ENCODE peak calls at places on chromosome 17, in four cellular contexts. D is breast epithelium, H is lower lobe of right lung, N is small intestine. V is an unnamed sample.
A peak's percentile ranks its signal among the peaks of the same experiment; 100 is the strongest.

GRCh38 chr17:5815396-5815795 is 231.1 kb upstream of the NLRP1 start:
- DNase-seq in N (no peak), H (no peak), D (no peak), V (no peak)

GRCh38 chr17:80512233-80512632 is 32.4 kb upstream of the RPTOR start:
- DNase-seq in N (no peak), H (no peak), D (no peak), V (no peak)

GRCh38 chr17:12918132-12918531 is 99.7 kb downstream of the ELAC2 start:
- DNase-seq in D (no peak), N (no peak), H (no peak), V (no peak)

GRCh38 chr17:61689610-61690180 is 98.7 kb upstream of the NACA2 start:
- DNase-seq in N (no peak), H (no peak), D (no peak), V (no peak)

GRCh38 chr17:16434662-16435061 is 19.3 kb downstream of the TRPV2 start:
- DNase-seq in D (no peak), N (no peak), H (no peak), V (no peak)

GRCh38 chr17:50270430-50271172 is 3.7 kb upstream of the TMEM92 start:
- DNase-seq in H (peak; percentile 55), N (no peak), D (peak; percentile 50), V (peak; percentile 64)

GRCh38 chr17:332023-332422 is 20.6 kb downstream of the RPH3AL start:
- DNase-seq in H (no peak), N (no peak), D (no peak), V (no peak)

GRCh38 chr17:78665952-78666920 is 89.0 kb upstream of the DNAH17 start:
- DNase-seq in H (peak; percentile 73), N (peak; percentile 39), D (no peak), V (no peak)

GRCh38 chr17:62179525-62180161 is 114.6 kb upstream of the MED13 start:
- DNase-seq in N (peak; percentile 93), H (no peak), D (no peak), V (no peak)

GRCh38 chr17:56112086-56112485 is 41.2 kb upstream of the ANKFN1 start:
- DNase-seq in N (no peak), D (no peak), H (no peak), V (no peak)

GRCh38 chr17:36928450-36929125 is 8.7 kb upstream of the LHX1 start:
- DNase-seq in N (no peak), H (no peak), D (no peak), V (no peak)

GRCh38 chr17:28033972-28034714 is 8.3 kb upstream of the NLK start:
- DNase-seq in H (no peak), D (no peak), N (no peak), V (peak; percentile 10)

GRCh38 chr17:80261159-80261894 is 675 bp downstream of the RNF213 start:
- DNase-seq in H (peak; percentile 71), N (peak; percentile 57), D (peak; percentile 67), V (peak; percentile 64)

GRCh38 chr17:82601447-82602000 is 46.7 kb downstream of the WDR45B start:
- DNase-seq in D (no peak), H (no peak), N (no peak), V (no peak)

GRCh38 chr17:63024716-63025115 is 58.7 kb downstream of the TANC2 start:
- DNase-seq in D (no peak), H (no peak), N (no peak), V (no peak)

GRCh38 chr17:29677139-29677834 is 54.6 kb upstream of the CORO6 start:
- DNase-seq in H (no peak), D (no peak), N (no peak), V (peak; percentile 82)

GRCh38 chr17:36942031-36942599 is 4.8 kb downstream of the LHX1 start:
- DNase-seq in D (no peak), N (no peak), H (no peak), V (no peak)

GRCh38 chr17:78735832-78736525 is 46.1 kb downstream of the CYTH1 start:
- DNase-seq in H (no peak), D (no peak), N (peak; percentile 94), V (no peak)

GRCh38 chr17:47087093-47087492 is 102.0 kb downstream of the CDC27 start:
- DNase-seq in N (no peak), D (no peak), H (no peak), V (no peak)

GRCh38 chr17:49637050-49637449 is 40.8 kb downstream of the SPOP start:
- DNase-seq in H (no peak), D (no peak), N (no peak), V (no peak)

GRCh38 chr17:28405632-28406477 is at the start of gene SLC46A1:
- DNase-seq in H (peak; percentile 83), D (no peak), N (peak; percentile 82), V (no peak)

GRCh38 chr17:17112628-17113200 is 70.5 kb downstream of the MPRIP start:
- DNase-seq in N (no peak), H (no peak), D (no peak), V (no peak)

GRCh38 chr17:16313159-16314090 is 39.8 kb downstream of the CENPV start:
- DNase-seq in N (peak; percentile 92), H (no peak), D (no peak), V (no peak)

GRCh38 chr17:62819511-62820221 is 11.6 kb upstream of the MARCHF10 start:
- DNase-seq in D (peak; percentile 74), N (no peak), H (peak; percentile 83), V (peak; percentile 65)

GRCh38 chr17:74569392-74570003 is 2.2 kb upstream of the CD300H start:
- DNase-seq in H (peak; percentile 73), D (no peak), N (no peak), V (peak; percentile 23)

GRCh38 chr17:39848600-39848999 is 15.5 kb downstream of the IKZF3 start:
- DNase-seq in D (no peak), N (no peak), H (no peak), V (no peak)
- H3K4me1 ChIP-seq in D (no peaks in the 10 kb centered on the region), N (no peaks in the 10 kb centered on the region), H (no peaks in the 10 kb centered on the region), V (no peaks in the 10 kb centered on the region)

GRCh38 chr17:72121164-72122001 is 563 bp downstream of the SOX9 start:
- DNase-seq in D (no peak), H (peak; percentile 61), N (peak; percentile 38), V (no peak)
- H3K4me3 ChIP-seq in D (peak overlapping the region; percentile 53), H (peak overlapping the region; percentile 59), N (peak overlapping the region; percentile 59), V (peak overlapping the region; percentile 68)

DNA sequence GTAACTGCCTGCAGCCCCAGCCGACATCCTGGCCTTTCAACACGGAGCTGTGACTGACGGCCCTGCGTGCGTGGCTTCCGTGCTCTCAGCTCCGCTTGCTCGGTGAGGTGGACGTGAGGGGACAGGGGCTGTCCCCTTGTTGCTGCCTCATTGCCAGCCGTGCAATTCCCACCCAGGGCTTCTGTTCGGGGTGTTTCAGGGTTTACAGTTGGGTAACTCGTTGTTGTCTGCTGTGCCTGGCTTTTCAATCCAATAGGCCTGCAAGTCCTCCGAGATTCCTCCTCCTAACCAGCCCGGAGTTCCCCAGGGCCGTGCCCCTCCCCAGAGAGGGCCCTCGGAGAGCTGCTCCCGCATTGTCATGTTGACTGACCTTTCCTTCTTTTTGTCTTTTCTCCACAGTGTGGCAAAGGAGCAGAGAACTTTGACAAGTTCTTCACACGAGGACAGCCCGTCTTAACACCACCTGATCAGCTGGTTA is 31.4 kb upstream of the CACNG5 start:
- DNase-seq in N (no peak), D (no peak), H (no peak), V (no peak)
- H3K4me1 ChIP-seq in N (no peaks in the 10 kb centered on the region), D (no peaks in the 10 kb centered on the region), H (no peaks in the 10 kb centered on the region), V (no peaks in the 10 kb centered on the region)

DNA sequence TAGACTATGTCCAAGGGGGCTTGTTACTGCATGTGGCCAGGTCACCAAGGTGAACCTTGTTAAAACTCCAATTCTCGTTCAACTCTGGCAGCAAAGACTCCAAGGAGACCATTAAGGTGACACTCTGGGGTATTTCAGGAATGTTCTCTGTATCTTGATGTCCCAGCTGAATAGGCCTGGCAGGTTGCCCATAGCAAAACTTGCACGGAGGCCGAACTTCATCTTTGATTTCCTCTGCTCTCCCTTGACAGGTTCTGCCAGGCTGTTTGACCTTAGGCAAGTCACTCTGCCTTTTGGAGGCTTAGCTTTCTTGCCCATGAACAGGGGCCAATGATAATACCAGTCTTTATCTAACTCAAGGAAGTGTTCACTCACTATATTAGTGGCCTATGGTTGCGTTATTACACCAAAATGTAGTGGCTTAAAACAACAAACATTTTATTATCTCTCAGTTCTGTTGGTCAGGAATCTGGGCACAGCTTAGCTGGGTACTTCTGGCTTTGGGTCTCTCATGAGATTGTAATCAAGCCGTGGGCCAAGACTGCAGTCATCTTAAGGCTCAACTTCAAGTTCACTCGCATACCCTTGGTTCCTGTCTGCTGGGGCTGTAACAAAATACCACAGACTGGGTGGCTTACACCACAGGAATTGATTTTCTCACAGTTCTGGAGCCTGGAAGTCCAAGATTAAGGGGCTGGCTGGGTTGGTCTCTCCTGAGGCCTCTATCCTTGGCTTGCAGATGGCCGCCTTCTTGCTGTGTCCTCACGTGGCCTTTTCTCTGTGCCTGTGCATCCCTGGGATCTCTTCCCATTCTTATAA is 168.5 kb downstream of the UTP18 start:
- DNase-seq in H (no peak), N (no peak), D (no peak), V (no peak)
- H3K4me3 ChIP-seq in H (no peak overlapping the region), N (no peak overlapping the region), D (no peak overlapping the region), V (no peak overlapping the region)

GRCh38 chr17:66916946-66917345 is 47.6 kb upstream of the CACNG4 start:
- DNase-seq in N (no peak), H (no peak), D (no peak), V (no peak)
- H3K4me1 ChIP-seq in N (no peaks in the 10 kb centered on the region), H (no peaks in the 10 kb centered on the region), D (no peaks in the 10 kb centered on the region), V (no peaks in the 10 kb centered on the region)

V was measured in tibial nerve.